ENCODE peak calls at places on chromosomes 6 and 20, in six cellular contexts. X, C, V, Y, B and F are unnamed samples.

GRCh38 chr6:78324213-78324612 is 543.1 kb upstream of the IRAK1BP1 start:
- DNase-seq in X (no peak), Y (no peak), C (no peak), V (no peak), B (no peak), F (peak; percentile 11)

GRCh38 chr20:51529027-51529749 is 13.3 kb downstream of the NFATC2 start:
- DNase-seq in C (peak; percentile 51), Y (no peak), V (no peak), B (no peak), X (no peak), F (no peak)

GRCh38 chr6:21447987-21448386 is 145.6 kb upstream of the SOX4 start:
- DNase-seq in Y (no peak), V (no peak), X (no peak), C (no peak), B (no peak), F (no peak)

GRCh38 chr6:169213814-169214520 is 39.7 kb downstream of the THBS2 start:
- DNase-seq in X (no peak), V (no peak), C (no peak), B (peak; percentile 64), Y (no peak), F (no peak)

GRCh38 chr20:11719153-11719552 is 198.5 kb upstream of the BTBD3 start:
- DNase-seq in V (no peak), C (no peak), B (no peak), Y (no peak), X (no peak), F (no peak)

GRCh38 chr6:163338671-163339405 is 75.7 kb upstream of the QKI start:
- DNase-seq in X (peak; percentile 29), B (peak; percentile 58), C (peak; percentile 92), V (no peak), Y (no peak), F (peak; percentile 98)

GRCh38 chr20:1001981-1002681 is at the start of gene RSPO4:
- DNase-seq in Y (no peak), B (no peak), C (no peak), V (no peak), X (no peak), F (no peak)

GRCh38 chr20:49676581-49677291 is 36.9 kb downstream of the B4GALT5 start:
- DNase-seq in X (no peak), B (no peak), Y (no peak), V (peak; percentile 56), C (peak; percentile 67), F (peak; percentile 68)

GRCh38 chr6:30847421-30847970 is 36.8 kb upstream of the DDR1 start:
- DNase-seq in X (no peak), Y (no peak), B (no peak), C (no peak), V (no peak), F (no peak)

GRCh38 chr6:131917763-131918649 is 33.2 kb downstream of the CCN2 start:
- DNase-seq in C (no peak), V (no peak), Y (no peak), X (no peak), B (no peak), F (no peak)

GRCh38 chr20:49713779-49714712 is at the start of gene B4GALT5:
- DNase-seq in Y (peak; percentile 74), B (peak; percentile 92), V (peak; percentile 87), C (peak; percentile 83), X (peak; percentile 65), F (peak; percentile 87)

GRCh38 chr6:139871165-139871710 is 496.8 kb upstream of the CITED2 start:
- DNase-seq in B (no peak), C (no peak), X (no peak), V (no peak), Y (no peak), F (no peak)

GRCh38 chr20:11849270-11849920 is 68.3 kb upstream of the BTBD3 start:
- DNase-seq in B (no peak), V (no peak), Y (no peak), C (peak; percentile 33), X (no peak), F (peak; percentile 13)

GRCh38 chr20:32681175-32682084 is 7.7 kb upstream of the C20orf203 start:
- DNase-seq in X (peak; percentile 68), V (no peak), C (peak; percentile 26), Y (no peak), B (no peak), F (no peak)

GRCh38 chr6:47047479-47048411 is 5.6 kb upstream of the ADGRF1 start:
- DNase-seq in B (no peak), X (peak; percentile 52), C (peak; percentile 86), Y (peak; percentile 14), V (peak; percentile 29), F (peak; percentile 81)

GRCh38 chr6:30820196-30820595 is 64.1 kb upstream of the DDR1 start:
- DNase-seq in X (no peak), Y (no peak), V (no peak), C (peak; percentile 71), B (peak; percentile 83), F (peak; percentile 82)

GRCh38 chr6:56890683-56891429 is 64.1 kb upstream of the BEND6 start:
- DNase-seq in X (no peak), C (peak; percentile 86), B (no peak), Y (no peak), V (peak; percentile 77), F (peak; percentile 67)

GRCh38 chr6:149166324-149166723 is 151.2 kb upstream of the TAB2 start:
- DNase-seq in V (no peak), Y (no peak), B (no peak), C (no peak), X (no peak), F (no peak)

GRCh38 chr20:60057123-60057865 is 99.1 kb downstream of the CDH26 start:
- DNase-seq in B (peak; percentile 75), X (peak; percentile 68), V (peak; percentile 44), C (peak; percentile 70), Y (peak; percentile 45), F (peak; percentile 80)

GRCh38 chr6:16805190-16805860 is 44.1 kb upstream of the ATXN1 start:
- DNase-seq in Y (no peak), B (no peak), X (no peak), V (no peak), C (no peak), F (peak; percentile 22)

GRCh38 chr6:39344821-39345280 is 22.3 kb upstream of the KCNK16 start:
- DNase-seq in Y (no peak), X (no peak), B (no peak), V (no peak), C (no peak), F (no peak)

GRCh38 chr6:44576132-44576601 is 188.7 kb downstream of the CDC5L start:
- DNase-seq in B (no peak), V (no peak), Y (no peak), X (no peak), C (peak; percentile 69), F (no peak)

GRCh38 chr6:11366934-11367637 is 134.6 kb upstream of the NEDD9 start:
- DNase-seq in B (no peak), C (peak; percentile 45), V (no peak), X (no peak), Y (no peak), F (no peak)

GRCh38 chr6:15260099-15260821 is 14.4 kb downstream of the JARID2 start:
- DNase-seq in V (no peak), B (no peak), Y (no peak), C (peak; percentile 90), X (no peak), F (no peak)